ENCODE peak calls at places on chromosomes 7 and 10, in eight cellular contexts. K, M, F, P, X, Y, U and W are unnamed samples.

GRCh38 chr10:60377955-60378354 is 11.7 kb downstream of the ANK3 start:
- DNase-seq in Y (no peak), M (no peak), U (peak; percentile 50), P (no peak), F (peak; percentile 55), X (no peak), K (no peak), W (no peak)

GRCh38 chr7:78279457-78279856 is 480.9 kb downstream of the PHTF2 start:
- DNase-seq in X (no peak), F (no peak), P (no peak), M (no peak), K (no peak), Y (no peak), U (no peak), W (no peak)

GRCh38 chr10:69684020-69684980 is 54.3 kb downstream of the FAM241B start:
- DNase-seq in M (no peak), X (peak; percentile 30), K (no peak), U (peak; percentile 73), P (no peak), F (peak; percentile 50), Y (no peak), W (no peak)

GRCh38 chr7:832292-832967 is at the start of gene SUN1:
- DNase-seq in X (no peak), M (peak; percentile 41), Y (peak; percentile 72), K (peak; percentile 53), P (no peak), F (peak; percentile 81), U (peak; percentile 59), W (no peak)

GRCh38 chr7:5523052-5523711 is 99.5 kb upstream of the TNRC18 start:
- DNase-seq in U (peak; percentile 48), F (peak; percentile 42), Y (no peak), K (no peak), X (no peak), M (no peak), P (no peak), W (peak; percentile 35)

GRCh38 chr10:114611617-114612016 is 46.5 kb downstream of the ABLIM1 start:
- DNase-seq in K (no peak), M (no peak), P (no peak), X (no peak), U (no peak), Y (no peak), F (no peak), W (no peak)

GRCh38 chr10:132607961-132608495 is 70.4 kb downstream of the INPP5A start:
- DNase-seq in F (no peak), Y (no peak), U (no peak), M (no peak), X (no peak), P (no peak), K (no peak), W (no peak)

GRCh38 chr10:86960003-86960862 is 1.8 kb downstream of the SNCG start:
- DNase-seq in F (peak; percentile 78), Y (peak; percentile 48), K (no peak), P (peak; percentile 34), X (no peak), U (peak; percentile 76), M (peak; percentile 80), W (peak; percentile 36)

GRCh38 chr7:154503962-154504550 is 451.9 kb downstream of the DPP6 start:
- DNase-seq in M (no peak), U (peak; percentile 26), Y (no peak), X (no peak), P (no peak), K (peak; percentile 1), F (peak; percentile 34), W (no peak)

GRCh38 chr10:71580415-71580814 is 139.2 kb downstream of the C10orf105 start:
- DNase-seq in Y (no peak), U (no peak), F (no peak), X (no peak), K (no peak), M (no peak), P (no peak), W (no peak)

GRCh38 chr10:16847644-16848043 is 30.4 kb upstream of the RSU1 start:
- DNase-seq in F (peak; percentile 54), X (no peak), M (no peak), Y (no peak), U (peak; percentile 53), P (no peak), K (no peak), W (no peak)